ENCODE peak calls at places on chromosomes 1 and 21, in seven cellular contexts. L, K, O, Q, R, Z and W are unnamed samples.

GRCh38 chr1:186536272-186536905 is 75.5 kb upstream of the PDC start:
- DNase-seq in K (no peak), R (no peak), O (no peak), Z (peak; percentile 10), L (no peak), Q (peak; percentile 64), W (no peak)

GRCh38 chr1:104291156-104291555 is 541.5 kb downstream of the AMY1C start:
- DNase-seq in K (no peak), O (no peak), Z (no peak), L (no peak), Q (no peak), R (no peak), W (no peak)

GRCh38 chr1:33758698-33759097 is 105.2 kb upstream of the HMGB4 start:
- DNase-seq in O (no peak), K (no peak), L (peak; percentile 17), Z (peak; percentile 7), Q (peak; percentile 93), R (peak; percentile 59), W (peak; percentile 78)

GRCh38 chr1:26597629-26598039 is 68.1 kb downstream of the RPS6KA1 start:
- DNase-seq in Z (peak; percentile 63), O (no peak), L (no peak), K (no peak), Q (peak; percentile 62), R (no peak), W (no peak)

GRCh38 chr1:77063118-77063517 is 156.1 kb downstream of the PIGK start:
- DNase-seq in Z (no peak), R (no peak), L (no peak), K (no peak), O (no peak), Q (peak; percentile 16), W (no peak)

GRCh38 chr1:25572708-25573590 is 29.5 kb downstream of the LDLRAP1 start:
- DNase-seq in R (peak; percentile 85), L (no peak), Z (peak; percentile 42), O (no peak), Q (peak; percentile 81), K (peak; percentile 72), W (no peak)

GRCh38 chr1:23657659-23658275 is 33.8 kb upstream of the RPL11 start:
- DNase-seq in O (peak; percentile 84), K (peak; percentile 49), Q (peak; percentile 71), Z (peak; percentile 35), R (peak; percentile 57), L (peak; percentile 51), W (no peak)

GRCh38 chr1:209643295-209644020 is 8.8 kb downstream of the LAMB3 start:
- DNase-seq in Z (no peak), R (peak; percentile 90), O (no peak), L (peak; percentile 71), K (no peak), Q (no peak), W (no peak)

GRCh38 chr1:26861286-26861701 is 1.7 kb upstream of the SFN start:
- DNase-seq in K (no peak), L (no peak), Q (peak; percentile 56), R (no peak), Z (peak; percentile 46), O (no peak), W (no peak)

GRCh38 chr1:108125312-108126138 is 74.6 kb downstream of the SLC25A24 start:
- DNase-seq in Z (peak; percentile 77), Q (peak; percentile 80), R (peak; percentile 88), L (no peak), K (peak; percentile 60), O (no peak), W (peak; percentile 76)

GRCh38 chr21:26394341-26394740 is 178.7 kb downstream of the CYYR1 start:
- DNase-seq in L (no peak), O (no peak), R (no peak), Q (no peak), K (no peak), Z (no peak), W (no peak)

GRCh38 chr1:231487910-231488309 is 40.6 kb upstream of the TSNAX start:
- DNase-seq in Z (no peak), L (no peak), R (no peak), K (no peak), Q (no peak), O (no peak), W (no peak)

GRCh38 chr1:77538956-77539509 is 143.4 kb downstream of the ZZZ3 start:
- DNase-seq in O (no peak), Z (peak; percentile 93), L (no peak), Q (peak; percentile 94), R (no peak), K (peak; percentile 10), W (peak; percentile 47)

GRCh38 chr1:32967863-32968571 is 3.4 kb upstream of the RNF19B start:
- DNase-seq in R (no peak), Q (peak; percentile 84), L (no peak), Z (peak; percentile 77), K (no peak), O (no peak), W (no peak)

GRCh38 chr1:100164226-100164625 is 13.8 kb downstream of the LRRC39 start:
- DNase-seq in Q (peak; percentile 93), O (no peak), Z (peak; percentile 67), L (no peak), K (no peak), R (no peak), W (no peak)

GRCh38 chr1:171426645-171427044 is 58.7 kb upstream of the PRRC2C start:
- DNase-seq in L (no peak), Q (no peak), O (no peak), Z (no peak), R (no peak), K (no peak), W (no peak)

GRCh38 chr1:171427852-171428471 is 57.4 kb upstream of the PRRC2C start:
- DNase-seq in K (no peak), O (no peak), R (no peak), L (no peak), Q (no peak), Z (no peak), W (no peak)

GRCh38 chr1:171432473-171432872 is 52.9 kb upstream of the PRRC2C start:
- DNase-seq in K (no peak), Q (no peak), R (no peak), L (no peak), O (no peak), Z (no peak), W (no peak)

GRCh38 chr1:171431994-171432393 is 53.3 kb upstream of the PRRC2C start:
- DNase-seq in Z (no peak), Q (no peak), K (no peak), R (no peak), O (no peak), L (no peak), W (no peak)

DNA sequence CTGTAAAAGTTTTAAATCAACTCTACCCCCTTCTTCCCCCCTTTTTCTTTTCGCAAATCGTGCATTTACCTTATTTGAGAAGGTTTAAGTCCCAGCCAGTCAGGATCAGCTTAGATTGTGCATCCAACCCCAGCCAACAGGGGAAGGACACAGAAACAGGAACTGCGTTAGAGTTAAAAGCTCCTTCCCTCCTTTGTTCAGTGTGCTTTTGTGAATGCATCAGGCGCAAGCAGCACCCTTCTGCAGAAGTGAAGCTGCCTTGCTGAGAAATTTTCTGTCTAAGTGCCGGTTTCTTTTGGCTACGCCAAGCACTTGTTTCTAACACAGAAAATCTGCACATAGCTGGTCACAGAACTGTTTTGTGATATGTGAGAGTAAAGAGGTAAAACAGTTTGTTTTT is 56.2 kb upstream of the PRRC2C start:
- DNase-seq in K (no peak), Q (no peak), L (no peak), R (no peak), Z (no peak), O (no peak), W (no peak)
- H3K27ac ChIP-seq in K (no peak overlapping the region), Q (no peak overlapping the region), L (no peak overlapping the region), R (no peak overlapping the region), Z (no peak overlapping the region), O (no peak overlapping the region), W (no peak overlapping the region)

DNA sequence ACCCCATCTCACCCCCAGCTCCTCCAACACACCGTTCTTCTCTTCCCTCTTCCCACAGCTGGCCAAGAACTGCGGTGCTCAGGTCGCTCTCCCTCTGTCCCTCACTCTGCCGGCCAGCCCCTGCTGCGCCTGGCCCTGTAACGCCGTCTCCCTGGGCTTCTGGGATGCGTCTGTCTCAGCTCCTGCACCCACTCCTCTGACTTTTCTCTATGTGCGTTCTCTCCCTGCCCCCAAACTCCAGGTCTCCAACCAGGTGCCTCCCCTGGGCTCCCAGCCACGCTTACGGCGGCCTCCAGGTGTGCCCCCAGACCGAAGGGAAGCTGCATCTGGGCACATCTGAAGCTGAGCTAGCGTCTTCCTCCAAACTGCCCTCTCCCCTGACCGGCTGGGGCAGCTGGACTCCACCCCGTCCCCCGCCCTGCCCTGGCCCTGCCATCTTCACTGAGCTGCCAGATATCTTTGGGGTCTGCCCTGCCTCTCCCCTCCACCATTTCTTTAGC is 2.6 kb downstream of the KRTAP10-12 start:
- DNase-seq in K (no peak), O (no peak), R (peak; percentile 28), Q (no peak), L (no peak), Z (no peak), W (no peak)
- H3K27me3 ChIP-seq in K (peaks cover 88% of the 10 kb centered on the region), O (no peaks in the 10 kb centered on the region), R (peaks cover 54% of the 10 kb centered on the region), Q (peaks cover 77% of the 10 kb centered on the region), L (peaks cover 85% of the 10 kb centered on the region), Z (peaks cover 69% of the 10 kb centered on the region), W (peaks cover 96% of the 10 kb centered on the region)

DNA sequence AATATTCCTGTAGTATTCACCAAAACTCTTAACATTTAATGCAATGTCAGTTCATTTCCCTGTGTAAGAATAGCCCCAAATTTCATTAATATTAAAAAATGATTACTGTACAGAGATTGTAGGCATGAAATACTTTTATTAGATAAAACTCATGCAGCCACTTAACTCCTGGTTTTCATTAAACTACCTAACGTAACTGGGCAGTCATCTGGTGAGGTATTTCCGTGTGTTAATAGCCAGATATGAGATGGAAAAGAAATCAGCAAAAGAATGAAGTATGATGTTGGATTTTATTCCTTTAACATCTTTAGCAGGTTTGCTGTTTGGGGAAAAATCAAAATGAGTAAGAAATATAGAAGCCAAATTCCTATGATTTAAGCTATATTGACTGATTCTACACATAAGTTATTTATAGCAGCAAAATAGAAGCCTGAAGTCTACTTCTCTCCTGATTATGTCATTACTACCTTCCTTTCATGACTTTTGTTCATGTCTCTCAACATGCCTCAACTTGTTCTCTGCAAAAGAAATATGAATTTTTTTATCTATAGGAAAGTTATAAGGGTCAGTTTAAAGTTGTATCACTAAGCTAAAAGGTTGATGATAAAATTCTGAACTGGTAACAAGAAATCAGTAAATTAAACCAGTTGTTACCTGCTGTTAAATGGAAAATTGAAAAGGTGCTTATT is 42.6 kb downstream of the CCDC18 start:
- DNase-seq in R (no peak), K (no peak), Q (no peak), O (no peak), Z (no peak), L (no peak), W (no peak)
- H3K36me3 ChIP-seq in R (no peaks in the 10 kb centered on the region), K (no peaks in the 10 kb centered on the region), Q (peaks cover 18% of the 10 kb centered on the region), O (no peaks in the 10 kb centered on the region), Z (peaks cover 4% of the 10 kb centered on the region), L (no peaks in the 10 kb centered on the region), W (peaks cover 4% of the 10 kb centered on the region)

DNA sequence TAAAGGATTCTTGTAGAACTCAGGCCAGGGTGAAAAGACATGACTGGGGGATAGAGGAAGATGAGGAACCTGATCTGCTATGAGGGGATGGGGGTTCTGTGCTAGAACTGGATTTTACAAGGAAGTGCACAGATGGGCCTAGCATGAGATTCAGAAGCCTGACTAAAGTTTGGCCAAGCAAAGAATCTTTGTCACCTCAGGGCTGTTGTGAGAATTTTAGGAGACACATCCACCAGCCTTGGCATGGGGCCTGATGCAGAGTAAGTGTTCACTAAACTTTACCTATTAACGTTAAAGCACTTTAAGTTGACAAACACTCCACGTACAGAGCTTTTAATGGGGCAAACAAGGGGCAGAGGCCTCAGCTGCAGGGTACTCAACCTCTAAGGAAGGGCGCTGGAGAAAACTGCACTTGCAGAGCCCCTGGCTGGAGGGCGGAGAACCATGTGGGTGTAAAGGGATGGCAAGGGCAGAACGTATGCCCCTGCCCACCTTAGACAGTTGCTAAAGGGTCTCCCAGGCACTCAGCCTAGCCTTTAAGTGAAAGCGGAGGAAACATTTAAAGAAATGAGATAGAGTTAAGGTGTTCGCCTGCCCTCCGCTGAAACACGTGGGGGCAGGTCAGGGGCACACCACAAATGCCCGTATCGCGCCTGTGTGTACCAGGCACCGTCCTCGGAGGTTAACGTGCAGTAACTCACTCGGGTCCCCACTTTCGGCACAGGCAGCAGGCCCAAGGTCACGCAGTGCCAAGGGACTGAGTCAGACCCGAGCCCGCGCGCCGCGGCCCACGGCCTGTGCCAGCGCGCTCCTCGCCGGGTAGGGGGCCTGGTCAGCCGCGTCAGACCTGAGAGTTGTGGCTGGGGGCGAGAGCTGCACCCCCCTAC is 990 bp upstream of the MRPS6 start:
- DNase-seq in K (no peak), Q (peak; percentile 65), Z (no peak), R (peak; percentile 91), L (no peak), O (peak; percentile 90), W (peak; percentile 81)
- H3K27ac ChIP-seq in K (peak overlapping the region; percentile 70), Q (no peak overlapping the region), Z (peak overlapping the region; percentile 53), R (peak overlapping the region; percentile 64), L (peak overlapping the region; percentile 80), O (peak overlapping the region; percentile 75), W (peak overlapping the region; percentile 92)